ENCODE peak calls at places on chromosomes 7 and 10, in five cellular contexts. X is non-pigmented ciliary epithelial cell; B is stimulated activated CD4-positive, alpha-beta T cell treated with anti-CD3 and anti-CD28 coated beads, Interleukin-2, amount 100 ng/mL, for 48 hours; S is brain microvascular endothelial cell; L is epithelial cell of esophagus. Y is an unnamed sample.

GRCh38 chr7:79778786-79779382 is 325.4 kb upstream of the MAGI2 start:
- DNase-seq in X (peak; percentile 96), B (no peak), S (peak; percentile 84), L (peak; percentile 82), Y (peak; percentile 92)

GRCh38 chr7:22725585-22725984 is 1.4 kb upstream of the IL6 start:
- DNase-seq in X (no peak), B (no peak), S (peak; percentile 55), L (no peak), Y (no peak)

GRCh38 chr7:116316838-116317612 is 106.7 kb downstream of the TES start:
- DNase-seq in X (peak; percentile 99), B (peak; percentile 19), S (peak; percentile 98), L (peak; percentile 100), Y (peak; percentile 99)

GRCh38 chr10:99917963-99918825 is 91.6 kb downstream of the DNMBP start:
- DNase-seq in X (no peak), B (no peak), S (peak; percentile 83), L (no peak), Y (no peak)

GRCh38 chr7:131249003-131249402 is 78.7 kb upstream of the MKLN1 start:
- DNase-seq in X (peak; percentile 90), B (no peak), S (peak; percentile 97), L (peak; percentile 91), Y (peak; percentile 70)

GRCh38 chr7:65238785-65239184 is 134.9 kb upstream of the ZNF92 start:
- DNase-seq in X (no peak), B (no peak), S (no peak), L (no peak), Y (no peak)

GRCh38 chr10:12768156-12768731 is 233.3 kb downstream of the CCDC3 start:
- DNase-seq in X (peak; percentile 20), B (no peak), S (peak; percentile 76), L (peak; percentile 56), Y (no peak)

GRCh38 chr7:27605689-27606269 is 56.9 kb downstream of the HIBADH start:
- DNase-seq in X (no peak), B (no peak), S (peak; percentile 41), L (peak; percentile 36), Y (no peak)

GRCh38 chr7:54664235-54665228 is 94.5 kb downstream of the SEC61G start:
- DNase-seq in X (no peak), B (peak; percentile 3), S (peak; percentile 10), L (peak; percentile 74), Y (peak; percentile 5)

GRCh38 chr10:59553127-59553649 is 156.5 kb downstream of the SLC16A9 start:
- DNase-seq in X (no peak), B (no peak), S (no peak), L (no peak), Y (no peak)

GRCh38 chr7:94957041-94957440 is 49.6 kb downstream of the PPP1R9A start:
- DNase-seq in X (no peak), B (no peak), S (no peak), L (no peak), Y (no peak)

GRCh38 chr10:44196008-44196320 is 188.9 kb downstream of the CXCL12 start:
- DNase-seq in X (no peak), B (no peak), S (no peak), L (no peak), Y (no peak)

GRCh38 chr7:123581162-123581459 is 20.5 kb upstream of the ASB15 start:
- DNase-seq in X (no peak), B (no peak), S (no peak), L (no peak), Y (no peak)

GRCh38 chr7:155093586-155093985 is 23.5 kb downstream of the HTR5A start:
- DNase-seq in X (no peak), B (no peak), S (no peak), L (no peak), Y (no peak)

GRCh38 chr10:48476279-48476982 is 128.4 kb downstream of the ARHGAP22 start:
- DNase-seq in X (no peak), B (no peak), S (no peak), L (no peak), Y (no peak)

GRCh38 chr7:97118306-97118917 is 914 bp downstream of the SDHAF3 start:
- DNase-seq in X (no peak), B (no peak), S (no peak), L (peak; percentile 24), Y (no peak)

GRCh38 chr7:101161692-101162461 is 3.5 kb downstream of the VGF start:
- DNase-seq in X (no peak), B (no peak), S (no peak), L (no peak), Y (no peak)

GRCh38 chr10:124579003-124579384 is 117.4 kb downstream of the LHPP start:
- DNase-seq in X (no peak), B (no peak), S (no peak), L (peak; percentile 92), Y (no peak)

GRCh38 chr7:98470131-98470985 is 69.5 kb upstream of the BAIAP2L1 start:
- DNase-seq in X (no peak), B (peak; percentile 11), S (no peak), L (no peak), Y (no peak)

GRCh38 chr7:105769951-105770628 is 106.3 kb downstream of the ATXN7L1 start:
- DNase-seq in X (no peak), B (no peak), S (no peak), L (peak; percentile 25), Y (no peak)

GRCh38 chr10:88865281-88865876 is 13.7 kb upstream of the ANKRD22 start:
- DNase-seq in X (no peak), B (no peak), S (no peak), L (peak; percentile 63), Y (no peak)

GRCh38 chr10:122682522-122682921 is 17.1 kb downstream of the C10orf120 start:
- DNase-seq in X (no peak), B (no peak), S (no peak), L (no peak), Y (no peak)

GRCh38 chr7:68432585-68432984 is 1165.7 kb upstream of the AUTS2 start:
- DNase-seq in X (no peak), B (no peak), S (no peak), L (no peak), Y (no peak)

GRCh38 chr7:12746211-12746610 is 58.8 kb downstream of the ARL4A start:
- DNase-seq in X (no peak), B (no peak), S (no peak), L (no peak), Y (peak; percentile 72)

GRCh38 chr7:116698930-116699722 is 27.1 kb downstream of the MET start:
- DNase-seq in X (no peak), B (no peak), S (no peak), L (no peak), Y (no peak)

GRCh38 chr10:44933117-44933450 is 21.9 kb downstream of the TMEM72 start:
- DNase-seq in X (no peak), B (no peak), S (no peak), L (no peak), Y (no peak)

GRCh38 chr10:86969421-86970041 is 1.2 kb downstream of the ADIRF start:
- DNase-seq in X (no peak), B (no peak), S (no peak), L (peak; percentile 96), Y (no peak)

GRCh38 chr10:77936697-77937567 is 10.4 kb upstream of the DLG5 start:
- DNase-seq in X (no peak), B (no peak), S (no peak), L (no peak), Y (no peak)

GRCh38 chr7:49639068-49639593 is 134.3 kb upstream of the VWC2 start:
- DNase-seq in X (no peak), B (no peak), S (no peak), L (no peak), Y (no peak)

GRCh38 chr7:121126801-121127534 is 138.5 kb downstream of the CPED1 start:
- DNase-seq in X (no peak), B (no peak), S (no peak), L (peak; percentile 27), Y (no peak)

GRCh38 chr10:109966961-109967738 is 40.6 kb upstream of the ADD3 start:
- DNase-seq in X (no peak), B (no peak), S (peak; percentile 68), L (no peak), Y (peak; percentile 64)

GRCh38 chr7:155920068-155920461 is 107.8 kb upstream of the SHH start:
- DNase-seq in X (no peak), B (no peak), S (no peak), L (no peak), Y (no peak)

GRCh38 chr7:128904381-128905197 is 5.9 kb downstream of the KCP start:
- DNase-seq in X (peak; percentile 11), B (no peak), S (peak; percentile 40), L (peak; percentile 69), Y (no peak)

GRCh38 chr7:82173400-82174021 is 270.1 kb downstream of the CACNA2D1 start:
- DNase-seq in X (no peak), B (no peak), S (no peak), L (no peak), Y (no peak)

GRCh38 chr10:119479048-119479394 is 63.5 kb downstream of the RGS10 start:
- DNase-seq in X (no peak), B (no peak), S (no peak), L (no peak), Y (no peak)

Y was measured in retinal pigment epithelial cell.